ENCODE peak calls at places on chromosomes 7 and 10, in seven cellular contexts. One of them, this sample, is unnamed.

GRCh38 chr10:70053212-70053895 is 708 bp downstream of the MACROH2A2 start:
- DNase-seq in K562: no peak
- DNase-seq in A549: no peak
- DNase-seq in HCT116: no peak
- DNase-seq in GM23338: peak
- DNase-seq in GM12878: no peak
- DNase-seq in HL-60: no peak
- DNase-seq in this sample: no peak

GRCh38 chr7:100465702-100466311 is 1.7 kb upstream of the SPACDR start:
- DNase-seq in K562: peak
- DNase-seq in A549: peak
- DNase-seq in HCT116: no peak
- DNase-seq in GM23338: peak
- DNase-seq in GM12878: no peak
- DNase-seq in HL-60: no peak
- DNase-seq in this sample: no peak

GRCh38 chr7:150924256-150924851 is 53.8 kb downstream of the KCNH2 start:
- DNase-seq in K562: no peak
- DNase-seq in A549: no peak
- DNase-seq in HCT116: no peak
- DNase-seq in GM23338: no peak
- DNase-seq in GM12878: no peak
- DNase-seq in HL-60: no peak
- DNase-seq in this sample: no peak

GRCh38 chr10:76303682-76304316 is 872.4 kb downstream of the LRMDA start:
- DNase-seq in K562: no peak
- DNase-seq in A549: peak
- DNase-seq in HCT116: peak
- DNase-seq in GM23338: peak
- DNase-seq in GM12878: no peak
- DNase-seq in HL-60: peak
- DNase-seq in this sample: peak

GRCh38 chr10:89042547-89042946 is 51.9 kb downstream of the FAS start:
- DNase-seq in K562: no peak
- DNase-seq in A549: no peak
- DNase-seq in HCT116: no peak
- DNase-seq in GM23338: no peak
- DNase-seq in GM12878: no peak
- DNase-seq in HL-60: no peak
- DNase-seq in this sample: no peak

GRCh38 chr7:56483153-56483552 is 366.9 kb upstream of the NUPR2 start:
- DNase-seq in K562: peak
- DNase-seq in A549: no peak
- DNase-seq in HCT116: no peak
- DNase-seq in GM23338: no peak
- DNase-seq in GM12878: no peak
- DNase-seq in HL-60: no peak
- DNase-seq in this sample: no peak

GRCh38 chr7:154698726-154699291 is 304.1 kb downstream of the PAXIP1 start:
- DNase-seq in K562: peak
- DNase-seq in A549: peak
- DNase-seq in HCT116: no peak
- DNase-seq in GM23338: no peak
- DNase-seq in GM12878: no peak
- DNase-seq in HL-60: peak
- DNase-seq in this sample: no peak

GRCh38 chr10:65751218-65751617 is 1174.6 kb upstream of the LRRTM3 start:
- DNase-seq in K562: no peak
- DNase-seq in A549: no peak
- DNase-seq in HCT116: no peak
- DNase-seq in GM23338: no peak
- DNase-seq in GM12878: no peak
- DNase-seq in HL-60: no peak
- DNase-seq in this sample: no peak

GRCh38 chr10:42872865-42873435 is 90.4 kb downstream of the BMS1 start:
- DNase-seq in K562: no peak
- DNase-seq in A549: no peak
- DNase-seq in HCT116: no peak
- DNase-seq in GM23338: no peak
- DNase-seq in GM12878: no peak
- DNase-seq in HL-60: no peak
- DNase-seq in this sample: no peak

GRCh38 chr10:80622153-80622552 is 84.5 kb downstream of the SH2D4B start:
- DNase-seq in K562: no peak
- DNase-seq in A549: no peak
- DNase-seq in HCT116: no peak
- DNase-seq in GM23338: no peak
- DNase-seq in GM12878: no peak
- DNase-seq in HL-60: no peak
- DNase-seq in this sample: no peak

GRCh38 chr10:71547290-71547689 is 150.6 kb downstream of the CDH23 start:
- DNase-seq in K562: peak
- DNase-seq in A549: no peak
- DNase-seq in HCT116: no peak
- DNase-seq in GM23338: no peak
- DNase-seq in GM12878: no peak
- DNase-seq in HL-60: no peak
- DNase-seq in this sample: no peak

GRCh38 chr10:29862926-29863614 is 196.3 kb downstream of the JCAD start:
- DNase-seq in K562: no peak
- DNase-seq in A549: no peak
- DNase-seq in HCT116: peak
- DNase-seq in GM23338: no peak
- DNase-seq in GM12878: no peak
- DNase-seq in HL-60: no peak
- DNase-seq in this sample: peak

GRCh38 chr10:113228570-113228969 is 278.5 kb downstream of the TCF7L2 start:
- DNase-seq in K562: no peak
- DNase-seq in A549: no peak
- DNase-seq in HCT116: no peak
- DNase-seq in GM23338: no peak
- DNase-seq in GM12878: no peak
- DNase-seq in HL-60: no peak
- DNase-seq in this sample: no peak

GRCh38 chr7:67821116-67821515 is 824.5 kb downstream of the TYW1 start:
- DNase-seq in K562: no peak
- DNase-seq in A549: no peak
- DNase-seq in HCT116: no peak
- DNase-seq in GM23338: no peak
- DNase-seq in GM12878: no peak
- DNase-seq in HL-60: no peak
- DNase-seq in this sample: no peak

GRCh38 chr10:28678687-28679457 is 1.6 kb downstream of the BAMBI start:
- DNase-seq in K562: peak
- DNase-seq in A549: no peak
- DNase-seq in HCT116: no peak
- DNase-seq in GM23338: no peak
- DNase-seq in GM12878: no peak
- DNase-seq in HL-60: no peak
- DNase-seq in this sample: no peak

GRCh38 chr7:26321440-26321839 is 29.8 kb downstream of the SNX10 start:
- DNase-seq in K562: no peak
- DNase-seq in A549: no peak
- DNase-seq in HCT116: no peak
- DNase-seq in GM23338: no peak
- DNase-seq in GM12878: no peak
- DNase-seq in HL-60: no peak
- DNase-seq in this sample: no peak

GRCh38 chr7:38374507-38374906 is 101.1 kb upstream of the TARP start:
- DNase-seq in K562: peak
- DNase-seq in A549: peak
- DNase-seq in HCT116: no peak
- DNase-seq in GM23338: peak
- DNase-seq in GM12878: no peak
- DNase-seq in HL-60: peak
- DNase-seq in this sample: no peak

GRCh38 chr10:24952701-24953349 is 419 bp upstream of the PRTFDC1 start:
- DNase-seq in K562: peak
- DNase-seq in A549: peak
- DNase-seq in HCT116: no peak
- DNase-seq in GM23338: peak
- DNase-seq in GM12878: no peak
- DNase-seq in HL-60: no peak
- DNase-seq in this sample: no peak

GRCh38 chr10:24949616-24950015 is 2.8 kb downstream of the PRTFDC1 start:
- DNase-seq in K562: no peak
- DNase-seq in A549: no peak
- DNase-seq in HCT116: no peak
- DNase-seq in GM23338: no peak
- DNase-seq in GM12878: no peak
- DNase-seq in HL-60: no peak
- DNase-seq in this sample: no peak

GRCh38 chr10:24951201-24952145 is 933 bp downstream of the PRTFDC1 start:
- DNase-seq in K562: peak
- DNase-seq in A549: peak
- DNase-seq in HCT116: no peak
- DNase-seq in GM23338: peak
- DNase-seq in GM12878: no peak
- DNase-seq in HL-60: no peak
- DNase-seq in this sample: no peak

GRCh38 chr10:24952146-24952700 is at the start of gene PRTFDC1:
- DNase-seq in K562: peak
- DNase-seq in A549: peak
- DNase-seq in HCT116: no peak
- DNase-seq in GM23338: peak
- DNase-seq in GM12878: no peak
- DNase-seq in HL-60: no peak
- DNase-seq in this sample: no peak

GRCh38 chr10:24950439-24950838 is 2.0 kb downstream of the PRTFDC1 start:
- DNase-seq in K562: peak
- DNase-seq in A549: no peak
- DNase-seq in HCT116: no peak
- DNase-seq in GM23338: no peak
- DNase-seq in GM12878: no peak
- DNase-seq in HL-60: no peak
- DNase-seq in this sample: no peak
- TF ChIP-seq REST in K562: no peak
- TF ChIP-seq REST in A549: no peak
- TF ChIP-seq REST in HCT116: no peak
- TF ChIP-seq REST in GM23338: no peak
- TF ChIP-seq REST in GM12878: no peak
- TF ChIP-seq REST in HL-60: no peak
- TF ChIP-seq REST in this sample: no peak

GRCh38 chr10:22603581-22603980 is 110.8 kb downstream of the PIP4K2A start:
- DNase-seq in K562: no peak
- DNase-seq in A549: no peak
- DNase-seq in HCT116: no peak
- DNase-seq in GM23338: no peak
- DNase-seq in GM12878: no peak
- DNase-seq in HL-60: no peak
- DNase-seq in this sample: no peak

GRCh38 chr10:22600516-22600915 is 113.9 kb downstream of the PIP4K2A start:
- DNase-seq in K562: no peak
- DNase-seq in A549: no peak
- DNase-seq in HCT116: no peak
- DNase-seq in GM23338: no peak
- DNase-seq in GM12878: no peak
- DNase-seq in HL-60: no peak
- DNase-seq in this sample: no peak

GRCh38 chr10:22599048-22599561 is 115.3 kb downstream of the PIP4K2A start:
- DNase-seq in K562: peak
- DNase-seq in A549: peak
- DNase-seq in HCT116: no peak
- DNase-seq in GM23338: no peak
- DNase-seq in GM12878: peak
- DNase-seq in HL-60: no peak
- DNase-seq in this sample: no peak

GRCh38 chr10:22599636-22600228 is 114.6 kb downstream of the PIP4K2A start:
- DNase-seq in K562: no peak
- DNase-seq in A549: no peak
- DNase-seq in HCT116: no peak
- DNase-seq in GM23338: no peak
- DNase-seq in GM12878: no peak
- DNase-seq in HL-60: no peak
- DNase-seq in this sample: no peak

DNA sequence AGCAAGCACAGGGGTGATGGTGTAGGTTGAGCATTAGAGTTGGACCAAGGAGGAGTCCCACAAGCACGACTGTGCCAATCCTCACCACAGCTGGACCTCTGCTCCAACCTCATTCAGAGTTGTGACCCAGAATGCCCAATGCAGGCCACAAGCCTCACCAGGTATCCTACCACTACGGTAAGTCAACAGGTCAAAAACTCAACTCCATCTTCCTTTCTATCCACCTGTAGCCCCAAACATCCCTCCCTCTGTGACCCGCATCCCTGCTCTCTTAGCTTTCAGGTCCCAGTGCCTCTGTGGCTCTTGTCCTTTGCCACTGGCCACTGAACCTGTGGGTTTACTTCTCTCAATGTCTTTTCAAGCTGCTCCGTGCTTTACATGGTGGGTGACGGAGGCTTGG is 112.8 kb downstream of the PIP4K2A start:
- DNase-seq in K562: no peak
- DNase-seq in A549: no peak
- DNase-seq in HCT116: no peak
- DNase-seq in GM23338: no peak
- DNase-seq in GM12878: no peak
- DNase-seq in HL-60: no peak
- DNase-seq in this sample: no peak
- H3K27ac ChIP-seq in K562: no peak
- H3K27ac ChIP-seq in A549: no peak
- H3K27ac ChIP-seq in HCT116: no peak
- H3K27ac ChIP-seq in GM23338: no peak
- H3K27ac ChIP-seq in GM12878: peak
- H3K27ac ChIP-seq in HL-60: no peak
- H3K27ac ChIP-seq in this sample: no peak

DNA sequence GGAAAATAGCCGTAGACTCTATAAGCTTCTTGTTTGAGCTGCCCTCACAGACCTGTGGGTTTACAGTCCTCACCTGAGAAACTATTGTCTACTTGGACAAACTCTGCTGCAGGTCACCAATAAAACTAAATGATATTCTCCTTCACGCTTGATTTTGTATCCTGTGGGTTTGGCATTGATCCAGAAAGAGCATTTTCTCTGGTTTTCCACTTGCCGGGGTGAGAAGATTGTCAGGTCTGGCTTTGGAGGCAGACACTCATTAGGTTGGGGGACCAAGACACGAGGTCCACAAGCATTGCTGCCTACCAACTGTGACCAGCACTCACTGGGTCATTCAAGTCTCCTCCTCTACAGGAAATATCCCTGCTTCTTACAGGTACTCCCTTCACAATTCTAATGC is 68.5 kb downstream of the CDC14C start:
- DNase-seq in K562: no peak
- DNase-seq in A549: no peak
- DNase-seq in HCT116: no peak
- DNase-seq in GM23338: no peak
- DNase-seq in GM12878: no peak
- DNase-seq in HL-60: no peak
- DNase-seq in this sample: no peak
- TF ChIP-seq REST in K562: no peak
- TF ChIP-seq REST in A549: no peak
- TF ChIP-seq REST in HCT116: no peak
- TF ChIP-seq REST in GM23338: no peak
- TF ChIP-seq REST in GM12878: no peak
- TF ChIP-seq REST in HL-60: no peak
- TF ChIP-seq REST in this sample: no peak

DNA sequence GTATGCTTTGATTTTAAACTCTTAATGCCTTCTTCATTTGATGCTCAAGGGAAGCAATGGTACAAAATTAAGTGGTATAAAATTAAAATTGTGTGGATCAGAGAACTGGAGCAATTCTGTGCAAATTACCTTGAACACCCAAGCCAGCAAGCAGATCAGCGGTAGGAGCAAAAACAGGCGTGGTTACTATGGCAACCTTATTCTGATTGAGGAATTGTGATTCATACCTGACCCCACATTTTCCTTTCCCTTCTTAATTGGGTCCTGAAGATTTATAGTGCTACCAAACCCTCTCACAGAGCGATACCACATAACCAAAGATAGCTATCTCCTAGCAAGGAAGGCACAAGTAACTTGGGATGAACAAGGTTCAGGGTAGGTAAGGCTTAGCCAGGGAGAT is 72.5 kb upstream of the FZD1 start:
- DNase-seq in K562: no peak
- DNase-seq in A549: no peak
- DNase-seq in HCT116: no peak
- DNase-seq in GM23338: peak
- DNase-seq in GM12878: no peak
- DNase-seq in HL-60: no peak
- DNase-seq in this sample: no peak
- H3K27ac ChIP-seq in K562: no peak
- H3K27ac ChIP-seq in A549: no peak
- H3K27ac ChIP-seq in HCT116: no peak
- H3K27ac ChIP-seq in GM23338: no peak
- H3K27ac ChIP-seq in GM12878: no peak
- H3K27ac ChIP-seq in HL-60: no peak
- H3K27ac ChIP-seq in this sample: no peak

This sample was measured in Panc1.